ENCODE peak calls at places on chromosomes 1 and 21, in eight cellular contexts. H is suprapubic skin, D is adrenal gland, P is fibroblast of the aortic adventitia, V is uterus, C is heart right ventricle, K is colonic mucosa, N is ascending aorta. M is an unnamed sample.

GRCh38 chr1:10624256-10625050 is 149.7 kb downstream of the PEX14 start:
- DNase-seq in H (peak), D (no peak), P (no peak), V (peak), C (no peak), K (no peak), N (no peak), M (no peak)

GRCh38 chr1:180964609-180965008 is 51.9 kb downstream of the KIAA1614 start:
- DNase-seq in H (no peak), D (no peak), P (no peak), V (no peak), C (no peak), K (no peak), N (no peak), M (no peak)

GRCh38 chr21:41195311-41195710 is 27.4 kb downstream of the BACE2 start:
- DNase-seq in H (no peak), D (no peak), P (no peak), V (no peak), C (no peak), K (no peak), N (no peak), M (no peak)

GRCh38 chr1:32716312-32717126 is 13.9 kb upstream of the SYNC start:
- DNase-seq in H (peak), D (peak), P (no peak), V (no peak), C (peak), K (peak), N (no peak), M (no peak)

GRCh38 chr1:172287207-172287606 is 133.3 kb upstream of the C1orf105 start:
- DNase-seq in H (peak), D (peak), P (peak), V (peak), C (peak), K (peak), N (peak), M (peak)

GRCh38 chr1:55703726-55704363 is 488.7 kb upstream of the USP24 start:
- DNase-seq in H (no peak), D (no peak), P (peak), V (no peak), C (no peak), K (no peak), N (no peak), M (no peak)

GRCh38 chr1:240492832-240493440 is 119.0 kb downstream of the GREM2 start:
- DNase-seq in H (no peak), D (no peak), P (no peak), V (peak), C (peak), K (peak), N (no peak), M (peak)

GRCh38 chr1:117093870-117094621 is 27.5 kb downstream of the TRIM45 start:
- DNase-seq in H (no peak), D (no peak), P (peak), V (peak), C (no peak), K (no peak), N (no peak), M (peak)

GRCh38 chr21:41835711-41836154 is 43.4 kb downstream of the PRDM15 start:
- DNase-seq in H (no peak), D (no peak), P (no peak), V (no peak), C (no peak), K (no peak), N (no peak), M (no peak)

GRCh38 chr1:3692593-3692992 is 40.3 kb downstream of the TP73 start:
- DNase-seq in H (no peak), D (no peak), P (no peak), V (no peak), C (no peak), K (no peak), N (no peak), M (no peak)

GRCh38 chr1:201463071-201463552 is 5.9 kb downstream of the PHLDA3 start:
- DNase-seq in H (no peak), D (no peak), P (no peak), V (no peak), C (no peak), K (no peak), N (no peak), M (peak)

GRCh38 chr1:41724248-41724647 is 194.5 kb downstream of the HIVEP3 start:
- DNase-seq in H (no peak), D (no peak), P (peak), V (no peak), C (no peak), K (no peak), N (no peak), M (peak)

GRCh38 chr1:167905182-167905581 is 8.8 kb downstream of the ADCY10 start:
- DNase-seq in H (no peak), D (no peak), P (peak), V (no peak), C (no peak), K (no peak), N (no peak), M (peak)

GRCh38 chr1:6419397-6419802 is 319 bp downstream of the HES2 start:
- DNase-seq in H (no peak), D (no peak), P (no peak), V (no peak), C (no peak), K (no peak), N (no peak), M (no peak)

GRCh38 chr1:60956520-60956919 is 125.8 kb upstream of the NFIA start:
- DNase-seq in H (no peak), D (no peak), P (no peak), V (no peak), C (no peak), K (no peak), N (no peak), M (no peak)

GRCh38 chr1:26477446-26478152 is 5.4 kb downstream of the HMGN2 start:
- DNase-seq in H (peak), D (no peak), P (no peak), V (no peak), C (no peak), K (no peak), N (no peak), M (no peak)

GRCh38 chr1:26016258-26016943 is 5.2 kb upstream of the EXTL1 start:
- DNase-seq in H (no peak), D (no peak), P (no peak), V (no peak), C (no peak), K (no peak), N (no peak), M (no peak)

GRCh38 chr1:245751111-245751510 is 596.3 kb downstream of the KIF26B start:
- DNase-seq in H (no peak), D (no peak), P (peak), V (no peak), C (no peak), K (no peak), N (no peak), M (peak)

GRCh38 chr1:67760030-67760821 is 73.0 kb downstream of the GNG12 start:
- DNase-seq in H (no peak), D (peak), P (peak), V (peak), C (peak), K (peak), N (no peak), M (peak)

GRCh38 chr1:50251592-50252165 is 143.0 kb downstream of the ELAVL4 start:
- DNase-seq in H (no peak), D (no peak), P (no peak), V (no peak), C (no peak), K (no peak), N (no peak), M (no peak)

GRCh38 chr1:20670936-20671335 is 9.8 kb upstream of the DDOST start:
- DNase-seq in H (no peak), D (no peak), P (no peak), V (no peak), C (no peak), K (no peak), N (no peak), M (no peak)

GRCh38 chr1:16998589-16998988 is 13.1 kb downstream of the ATP13A2 start:
- DNase-seq in H (no peak), D (no peak), P (peak), V (no peak), C (no peak), K (no peak), N (no peak), M (no peak)

GRCh38 chr1:15900662-15901279 is 53.3 kb downstream of the SPEN start:
- DNase-seq in H (no peak), D (no peak), P (no peak), V (no peak), C (no peak), K (no peak), N (no peak), M (no peak)

GRCh38 chr1:15902882-15903281 is 55.4 kb downstream of the SPEN start:
- DNase-seq in H (no peak), D (no peak), P (peak), V (no peak), C (no peak), K (no peak), N (no peak), M (peak)

GRCh38 chr1:15895233-15895632 is 47.7 kb downstream of the SPEN start:
- DNase-seq in H (no peak), D (no peak), P (no peak), V (no peak), C (no peak), K (no peak), N (no peak), M (no peak)

GRCh38 chr1:15899266-15899665 is 51.8 kb downstream of the SPEN start:
- DNase-seq in H (no peak), D (no peak), P (no peak), V (no peak), C (no peak), K (no peak), N (no peak), M (no peak)
- H3K4me3 ChIP-seq in H (no peak), D (no peak), P (no peak), V (no peak), C (no peak), K (no peak), N (no peak), M (no peak)

DNA sequence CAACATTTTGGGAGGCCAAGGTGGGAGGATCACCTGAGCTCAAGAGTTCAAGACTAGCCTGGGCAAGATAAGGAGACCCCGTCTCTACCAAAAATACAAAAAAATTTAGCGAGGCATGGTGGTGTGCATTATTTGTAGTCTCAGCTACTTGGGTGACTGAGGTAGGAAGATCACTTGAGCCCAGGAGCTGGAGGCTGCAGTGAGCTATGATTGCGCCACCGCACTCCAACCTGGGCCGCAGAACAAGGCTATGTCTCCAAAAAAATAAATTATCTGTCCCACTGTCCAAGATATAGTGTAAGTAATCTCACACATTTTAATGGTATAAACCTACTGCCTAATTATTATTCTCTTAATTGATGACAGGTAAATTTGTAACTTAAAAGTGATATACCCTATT is 12.8 kb downstream of the ARID4B start:
- DNase-seq in H (no peak), D (no peak), P (no peak), V (no peak), C (no peak), K (no peak), N (no peak), M (no peak)
- H3K4me3 ChIP-seq in H (no peak), D (no peak), P (no peak), V (no peak), C (no peak), K (no peak), N (no peak), M (no peak)

GRCh38 chr21:36010801-36011200 is 49.5 kb downstream of the SETD4 start:
- DNase-seq in H (no peak), D (no peak), P (no peak), V (no peak), C (no peak), K (no peak), N (no peak), M (no peak)

GRCh38 chr21:36004441-36004840 is 55.9 kb downstream of the SETD4 start:
- DNase-seq in H (no peak), D (no peak), P (peak), V (peak), C (no peak), K (no peak), N (no peak), M (peak)

GRCh38 chr21:36005018-36005417 is 55.3 kb downstream of the SETD4 start:
- DNase-seq in H (peak), D (no peak), P (peak), V (peak), C (no peak), K (no peak), N (no peak), M (peak)

GRCh38 chr21:36008505-36008904 is 51.8 kb downstream of the SETD4 start:
- DNase-seq in H (no peak), D (no peak), P (no peak), V (no peak), C (no peak), K (no peak), N (no peak), M (no peak)

DNA sequence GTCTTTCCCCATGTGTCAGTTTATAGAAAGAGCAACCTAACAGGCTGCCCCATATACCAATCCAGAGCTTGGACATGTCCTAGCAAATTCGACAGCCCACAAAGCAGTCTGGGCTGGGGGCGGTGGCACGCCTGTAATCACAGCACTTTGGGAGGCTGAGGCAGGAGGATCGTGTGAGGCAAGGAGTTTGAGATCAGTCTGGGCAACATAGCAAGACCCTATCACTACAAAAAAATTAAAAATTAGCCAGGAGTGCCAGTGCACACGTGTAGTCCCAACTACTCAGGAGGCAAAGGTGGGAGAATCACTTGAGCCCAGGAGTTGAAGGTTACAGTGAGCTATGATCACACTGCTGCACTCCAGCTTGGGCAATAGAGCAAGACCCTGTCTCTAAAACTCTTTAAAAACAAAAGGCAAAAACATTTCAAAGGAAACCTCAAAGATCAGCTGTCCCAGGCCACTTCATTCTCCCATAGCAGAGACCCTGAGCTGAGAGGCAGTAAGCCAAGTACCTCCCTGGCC is 54.4 kb downstream of the SETD4 start:
- DNase-seq in H (no peak), D (no peak), P (no peak), V (no peak), C (no peak), K (no peak), N (no peak), M (no peak)
- H3K4me3 ChIP-seq in H (no peak), D (no peak), P (peak), V (no peak), C (no peak), K (no peak), N (no peak), M (no peak)

DNA sequence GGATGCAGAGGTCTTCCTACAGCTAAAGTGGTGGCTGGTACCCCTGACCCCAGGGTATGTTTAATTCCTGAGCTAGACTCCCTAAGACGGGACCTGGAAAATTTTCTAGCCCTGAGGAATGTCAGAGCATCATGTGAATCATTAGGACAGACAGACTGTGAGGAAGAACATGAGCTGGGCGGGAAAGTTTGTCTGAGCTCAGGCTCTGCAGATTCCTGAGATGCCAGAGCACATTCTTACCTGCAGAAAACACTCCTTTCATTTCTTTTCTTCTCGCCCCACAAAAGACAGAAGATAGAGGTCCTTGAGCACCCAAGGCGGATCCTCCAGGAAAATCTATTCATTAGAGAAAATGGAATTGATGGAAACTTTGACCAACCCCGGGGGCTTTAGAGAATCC is 6.5 kb downstream of the CAPN2 start:
- DNase-seq in H (no peak), D (no peak), P (no peak), V (no peak), C (no peak), K (no peak), N (no peak), M (no peak)
- H3K4me3 ChIP-seq in H (no peak), D (no peak), P (no peak), V (no peak), C (no peak), K (no peak), N (no peak), M (no peak)

GRCh38 chr1:18630511-18631495 is at the start of gene PAX7:
- DNase-seq in H (no peak), D (no peak), P (no peak), V (no peak), C (no peak), K (no peak), N (no peak), M (no peak)
- H3K4me3 ChIP-seq in H (no peak), D (no peak), P (no peak), V (no peak), C (peak), K (no peak), N (no peak), M (no peak)

GRCh38 chr1:158951956-158952355 is 20.6 kb downstream of the PYHIN1 start:
- DNase-seq in H (no peak), D (no peak), P (no peak), V (no peak), C (no peak), K (peak), N (no peak), M (no peak)

DNA sequence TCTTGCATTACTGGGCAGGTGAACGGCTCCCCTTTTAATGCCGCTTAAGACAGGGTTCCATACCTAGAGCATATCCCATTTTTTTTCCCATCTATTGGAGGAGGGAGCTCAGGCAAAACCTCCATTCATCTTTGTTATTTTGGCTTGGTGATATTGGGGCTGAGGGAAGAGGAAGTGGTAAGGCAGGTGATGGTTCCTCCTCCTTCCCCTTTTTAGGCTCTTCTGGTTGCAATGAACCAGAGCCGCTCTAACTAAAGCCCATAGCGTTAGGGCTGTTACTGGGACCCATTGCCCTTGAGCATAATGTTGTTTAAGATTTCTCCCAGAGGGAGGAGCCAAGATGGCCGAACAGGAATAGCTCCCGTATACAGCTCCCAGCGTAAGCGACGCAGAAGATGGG is 21.1 kb downstream of the PYHIN1 start:
- DNase-seq in H (no peak), D (no peak), P (no peak), V (no peak), C (no peak), K (no peak), N (no peak), M (no peak)
- H3K4me3 ChIP-seq in H (no peak), D (no peak), P (no peak), V (no peak), C (no peak), K (no peak), N (no peak), M (no peak)

GRCh38 chr1:38817267-38817957 is 42.2 kb downstream of the RRAGC start:
- DNase-seq in H (no peak), D (no peak), P (no peak), V (no peak), C (no peak), K (no peak), N (no peak), M (no peak)
- H3K4me3 ChIP-seq in H (peak), D (no peak), P (no peak), V (no peak), C (peak), K (no peak), N (peak), M (no peak)

GRCh38 chr1:156421062-156421938 is 52.3 kb downstream of the RHBG start:
- DNase-seq in H (peak), D (peak), P (peak), V (peak), C (peak), K (peak), N (peak), M (peak)

GRCh38 chr1:156422602-156423091 is 53.6 kb downstream of the RHBG start:
- DNase-seq in H (no peak), D (peak), P (no peak), V (no peak), C (no peak), K (no peak), N (no peak), M (no peak)

GRCh38 chr1:156421939-156422601 is 53.1 kb downstream of the RHBG start:
- DNase-seq in H (no peak), D (no peak), P (no peak), V (no peak), C (no peak), K (no peak), N (no peak), M (no peak)

GRCh38 chr1:156419863-156420208 is 50.8 kb downstream of the RHBG start:
- DNase-seq in H (no peak), D (no peak), P (no peak), V (no peak), C (no peak), K (no peak), N (no peak), M (no peak)

GRCh38 chr1:156420209-156421061 is 51.4 kb downstream of the RHBG start:
- DNase-seq in H (no peak), D (no peak), P (no peak), V (no peak), C (no peak), K (no peak), N (no peak), M (no peak)
- H3K4me3 ChIP-seq in H (peak), D (no peak), P (no peak), V (no peak), C (peak), K (peak), N (peak), M (no peak)

DNA sequence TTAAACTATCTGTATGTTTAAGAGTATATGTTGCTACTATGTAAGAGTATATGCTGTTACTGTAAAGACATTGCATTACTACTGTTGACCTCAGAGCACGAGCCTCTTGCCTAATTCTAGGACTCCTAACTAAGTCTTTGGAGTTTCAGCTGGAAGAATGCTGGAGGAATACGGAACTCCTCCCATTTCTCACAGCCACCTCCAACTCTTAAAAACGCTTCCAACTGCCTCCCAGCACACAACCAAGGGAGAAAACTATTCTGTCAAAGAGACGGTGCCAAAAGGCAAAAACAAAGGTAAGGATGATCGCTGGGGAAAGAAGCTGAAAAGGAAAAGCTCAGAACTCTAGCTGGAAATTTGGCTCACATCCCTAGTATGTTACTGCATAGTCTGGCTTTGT is at the start of gene FMO2:
- DNase-seq in H (no peak), D (no peak), P (peak), V (peak), C (no peak), K (no peak), N (no peak), M (peak)
- H3K4me3 ChIP-seq in H (peak), D (no peak), P (peak), V (no peak), C (peak), K (no peak), N (peak), M (peak)

GRCh38 chr1:229631966-229632365 is 5.9 kb downstream of the URB2 start:
- DNase-seq in H (no peak), D (no peak), P (no peak), V (no peak), C (no peak), K (no peak), N (no peak), M (no peak)

GRCh38 chr1:229636042-229636441 is 10.0 kb downstream of the URB2 start:
- DNase-seq in H (no peak), D (no peak), P (no peak), V (no peak), C (peak), K (no peak), N (no peak), M (no peak)

GRCh38 chr1:229627003-229627402 is 956 bp downstream of the URB2 start:
- DNase-seq in H (no peak), D (no peak), P (no peak), V (no peak), C (no peak), K (no peak), N (no peak), M (no peak)

GRCh38 chr1:229629251-229629650 is 3.2 kb downstream of the URB2 start:
- DNase-seq in H (no peak), D (no peak), P (peak), V (no peak), C (no peak), K (no peak), N (no peak), M (no peak)

GRCh38 chr1:229631148-229631547 is 5.1 kb downstream of the URB2 start:
- DNase-seq in H (no peak), D (no peak), P (no peak), V (no peak), C (no peak), K (no peak), N (no peak), M (no peak)
- H3K4me3 ChIP-seq in H (no peak), D (no peak), P (no peak), V (no peak), C (no peak), K (no peak), N (no peak), M (no peak)

M was measured in cardiac fibroblast.